ENCODE peak calls at places on chromosomes 13 and 19, in five cellular contexts. One of them, this sample, is unnamed.

GRCh38 chr13:37869756-37870488 is at the start of gene TRPC4:
- DNase-seq in adrenal gland: peak; percentile 12
- DNase-seq in CD4-positive, alpha-beta T cell: no peak
- DNase-seq in fibroblast of villous mesenchyme: peak; percentile 80
- DNase-seq in neural progenitor cell: peak; percentile 86
- DNase-seq in this sample: peak; percentile 10

GRCh38 chr19:5801796-5802616 is 2.9 kb upstream of the NRTN start:
- DNase-seq in adrenal gland: no peak
- DNase-seq in CD4-positive, alpha-beta T cell: no peak
- DNase-seq in fibroblast of villous mesenchyme: peak; percentile 58
- DNase-seq in neural progenitor cell: peak; percentile 91
- DNase-seq in this sample: no peak

GRCh38 chr19:31656507-31656906 is 307.3 kb upstream of the TSHZ3 start:
- DNase-seq in adrenal gland: no peak
- DNase-seq in CD4-positive, alpha-beta T cell: no peak
- DNase-seq in fibroblast of villous mesenchyme: no peak
- DNase-seq in neural progenitor cell: no peak
- DNase-seq in this sample: no peak

GRCh38 chr13:74562381-74562780 is 428.2 kb upstream of the KLF12 start:
- DNase-seq in adrenal gland: no peak
- DNase-seq in CD4-positive, alpha-beta T cell: no peak
- DNase-seq in fibroblast of villous mesenchyme: no peak
- DNase-seq in neural progenitor cell: no peak
- DNase-seq in this sample: no peak

GRCh38 chr13:35866801-35867200 is 264.4 kb downstream of the DCLK1 start:
- DNase-seq in adrenal gland: no peak
- DNase-seq in CD4-positive, alpha-beta T cell: no peak
- DNase-seq in fibroblast of villous mesenchyme: no peak
- DNase-seq in neural progenitor cell: no peak
- DNase-seq in this sample: no peak

GRCh38 chr19:15296353-15296752 is 36.0 kb downstream of the BRD4 start:
- DNase-seq in adrenal gland: no peak
- DNase-seq in CD4-positive, alpha-beta T cell: no peak
- DNase-seq in fibroblast of villous mesenchyme: peak; percentile 56
- DNase-seq in neural progenitor cell: no peak
- DNase-seq in this sample: no peak

GRCh38 chr19:29506619-29506911 is 19.2 kb upstream of the VSTM2B start:
- DNase-seq in adrenal gland: no peak
- DNase-seq in CD4-positive, alpha-beta T cell: no peak
- DNase-seq in fibroblast of villous mesenchyme: no peak
- DNase-seq in neural progenitor cell: no peak
- DNase-seq in this sample: no peak

GRCh38 chr19:46492841-46493235 is 2.8 kb downstream of the PNMA8B start:
- DNase-seq in adrenal gland: peak; percentile 67
- DNase-seq in CD4-positive, alpha-beta T cell: no peak
- DNase-seq in fibroblast of villous mesenchyme: no peak
- DNase-seq in neural progenitor cell: peak; percentile 32
- DNase-seq in this sample: no peak

GRCh38 chr13:48580886-48581285 is 48.0 kb upstream of the RCBTB2 start:
- DNase-seq in adrenal gland: no peak
- DNase-seq in CD4-positive, alpha-beta T cell: no peak
- DNase-seq in fibroblast of villous mesenchyme: no peak
- DNase-seq in neural progenitor cell: no peak
- DNase-seq in this sample: no peak

GRCh38 chr13:48579167-48579918 is 46.5 kb upstream of the RCBTB2 start:
- DNase-seq in adrenal gland: no peak
- DNase-seq in CD4-positive, alpha-beta T cell: no peak
- DNase-seq in fibroblast of villous mesenchyme: no peak
- DNase-seq in neural progenitor cell: no peak
- DNase-seq in this sample: peak; percentile 57

GRCh38 chr13:48580185-48580803 is 47.4 kb upstream of the RCBTB2 start:
- DNase-seq in adrenal gland: peak; percentile 70
- DNase-seq in CD4-positive, alpha-beta T cell: peak; percentile 71
- DNase-seq in fibroblast of villous mesenchyme: peak; percentile 73
- DNase-seq in neural progenitor cell: peak; percentile 74
- DNase-seq in this sample: peak; percentile 20

GRCh38 chr13:48576448-48576993 is 43.6 kb upstream of the RCBTB2 start:
- DNase-seq in adrenal gland: no peak
- DNase-seq in CD4-positive, alpha-beta T cell: no peak
- DNase-seq in fibroblast of villous mesenchyme: no peak
- DNase-seq in neural progenitor cell: no peak
- DNase-seq in this sample: no peak

DNA sequence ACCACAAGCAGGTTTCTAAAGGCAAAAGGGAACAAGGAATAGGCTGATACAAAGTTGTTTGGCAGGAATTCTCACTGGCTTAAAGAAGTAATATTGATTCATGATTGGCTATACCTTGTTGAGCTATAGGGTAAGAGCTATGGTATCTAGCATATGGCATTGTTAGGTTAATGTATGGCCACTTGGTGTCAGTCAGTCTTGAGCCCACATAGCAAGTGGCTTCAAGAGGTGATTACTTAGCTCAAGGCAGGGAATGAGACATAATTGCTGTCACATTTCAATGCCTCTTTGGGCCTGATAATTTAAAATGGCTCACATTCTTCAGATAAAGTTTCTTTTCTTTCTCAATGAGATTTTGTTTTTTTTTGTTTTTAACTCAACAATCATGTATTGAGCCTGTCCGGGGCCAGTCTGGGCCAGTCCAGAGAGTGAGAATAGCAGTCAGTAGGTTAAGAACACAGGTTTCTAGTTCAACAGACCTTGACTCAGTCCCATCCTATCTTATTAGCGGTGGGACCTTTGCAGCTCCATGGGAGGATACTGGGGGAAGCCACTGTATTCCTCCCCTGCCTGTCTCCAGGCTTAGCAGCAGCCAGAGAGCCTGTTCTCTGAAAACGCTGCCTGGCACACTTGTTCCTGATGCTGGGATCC is 45.8 kb upstream of the RCBTB2 start:
- DNase-seq in adrenal gland: no peak
- DNase-seq in CD4-positive, alpha-beta T cell: no peak
- DNase-seq in fibroblast of villous mesenchyme: no peak
- DNase-seq in neural progenitor cell: no peak
- DNase-seq in this sample: no peak
- TF ChIP-seq CTCF in adrenal gland: no peak
- TF ChIP-seq CTCF in CD4-positive, alpha-beta T cell: no peak
- TF ChIP-seq CTCF in fibroblast of villous mesenchyme: no peak
- TF ChIP-seq CTCF in neural progenitor cell: no peak
- TF ChIP-seq CTCF in this sample: no peak

DNA sequence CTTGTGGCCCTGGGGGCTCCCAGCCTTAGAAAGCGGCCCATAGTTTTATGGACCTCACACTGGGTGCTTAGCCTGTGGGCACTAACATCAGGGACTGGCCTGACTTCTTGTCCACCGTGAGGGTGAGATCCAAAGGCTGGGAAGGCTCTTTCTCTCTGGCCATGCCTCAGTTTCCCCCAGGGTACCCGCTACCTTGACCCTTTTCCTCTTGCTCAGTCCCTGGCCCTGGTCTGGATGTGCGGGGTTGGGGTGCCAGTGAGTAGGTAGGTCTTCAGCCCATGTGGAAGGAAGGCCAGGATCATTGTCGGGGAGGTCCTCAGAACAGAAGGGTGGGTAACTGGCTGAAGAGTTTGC is 1.6 kb upstream of the TMEM161A start:
- DNase-seq in adrenal gland: no peak
- DNase-seq in CD4-positive, alpha-beta T cell: no peak
- DNase-seq in fibroblast of villous mesenchyme: no peak
- DNase-seq in neural progenitor cell: no peak
- DNase-seq in this sample: no peak
- TF ChIP-seq CTCF in adrenal gland: no peak
- TF ChIP-seq CTCF in CD4-positive, alpha-beta T cell: peak; percentile 34
- TF ChIP-seq CTCF in fibroblast of villous mesenchyme: no peak
- TF ChIP-seq CTCF in neural progenitor cell: no peak
- TF ChIP-seq CTCF in this sample: no peak

GRCh38 chr13:76711515-76712182 is 174.6 kb downstream of the KCTD12 start:
- DNase-seq in adrenal gland: peak; percentile 29
- DNase-seq in CD4-positive, alpha-beta T cell: no peak
- DNase-seq in fibroblast of villous mesenchyme: peak; percentile 96
- DNase-seq in neural progenitor cell: no peak
- DNase-seq in this sample: no peak
- TF ChIP-seq CTCF in adrenal gland: no peak
- TF ChIP-seq CTCF in CD4-positive, alpha-beta T cell: no peak
- TF ChIP-seq CTCF in fibroblast of villous mesenchyme: no peak
- TF ChIP-seq CTCF in neural progenitor cell: no peak
- TF ChIP-seq CTCF in this sample: no peak

GRCh38 chr19:51639916-51640315 is 6.7 kb downstream of the SIGLEC14 start:
- DNase-seq in adrenal gland: no peak
- DNase-seq in CD4-positive, alpha-beta T cell: no peak
- DNase-seq in fibroblast of villous mesenchyme: no peak
- DNase-seq in neural progenitor cell: no peak
- DNase-seq in this sample: no peak

GRCh38 chr19:51640371-51640770 is 6.3 kb downstream of the SIGLEC14 start:
- DNase-seq in adrenal gland: no peak
- DNase-seq in CD4-positive, alpha-beta T cell: no peak
- DNase-seq in fibroblast of villous mesenchyme: no peak
- DNase-seq in neural progenitor cell: no peak
- DNase-seq in this sample: no peak

GRCh38 chr19:51641648-51642047 is 5.0 kb downstream of the SIGLEC14 start:
- DNase-seq in adrenal gland: no peak
- DNase-seq in CD4-positive, alpha-beta T cell: no peak
- DNase-seq in fibroblast of villous mesenchyme: no peak
- DNase-seq in neural progenitor cell: no peak
- DNase-seq in this sample: no peak

GRCh38 chr19:51632126-51632525 is 1.9 kb upstream of the SIGLEC5 start:
- DNase-seq in adrenal gland: no peak
- DNase-seq in CD4-positive, alpha-beta T cell: no peak
- DNase-seq in fibroblast of villous mesenchyme: no peak
- DNase-seq in neural progenitor cell: no peak
- DNase-seq in this sample: no peak

DNA sequence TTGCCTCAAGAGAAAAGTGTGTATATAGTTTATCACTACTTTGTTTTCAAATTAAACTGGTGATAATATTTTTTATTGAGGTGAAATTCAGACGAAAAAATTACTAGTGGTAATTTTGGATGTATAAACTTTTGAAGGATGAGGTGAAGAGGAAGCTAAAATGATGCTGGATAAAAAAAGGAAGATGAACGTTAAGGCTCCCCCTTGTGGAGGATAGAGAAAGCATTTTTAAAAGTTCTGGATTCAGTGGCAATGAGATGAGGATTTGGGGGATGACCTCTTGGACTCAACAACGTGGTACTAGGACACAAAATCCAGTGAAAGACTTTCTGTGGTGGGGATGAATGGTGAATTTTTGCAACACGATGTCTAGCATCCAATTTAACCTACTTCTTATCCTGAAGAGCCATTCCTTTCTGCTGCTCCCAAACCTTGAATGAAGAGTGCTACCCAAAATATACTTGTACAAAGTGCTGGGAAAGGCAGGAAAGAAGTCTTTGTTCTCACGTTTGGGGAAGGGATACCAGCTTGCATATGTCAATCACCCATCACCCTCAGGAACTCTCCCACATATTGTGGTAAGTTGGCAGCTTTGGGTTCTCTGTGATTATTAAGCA is 7.3 kb upstream of the SIGLEC5 start:
- DNase-seq in adrenal gland: no peak
- DNase-seq in CD4-positive, alpha-beta T cell: no peak
- DNase-seq in fibroblast of villous mesenchyme: no peak
- DNase-seq in neural progenitor cell: no peak
- DNase-seq in this sample: no peak
- TF ChIP-seq CTCF in adrenal gland: no peak
- TF ChIP-seq CTCF in CD4-positive, alpha-beta T cell: peak; percentile 57
- TF ChIP-seq CTCF in fibroblast of villous mesenchyme: peak; percentile 41
- TF ChIP-seq CTCF in neural progenitor cell: peak; percentile 49
- TF ChIP-seq CTCF in this sample: peak; percentile 49

GRCh38 chr19:11735375-11735774 is 3.4 kb downstream of the ZNF823 start:
- DNase-seq in adrenal gland: no peak
- DNase-seq in CD4-positive, alpha-beta T cell: no peak
- DNase-seq in fibroblast of villous mesenchyme: no peak
- DNase-seq in neural progenitor cell: no peak
- DNase-seq in this sample: no peak

GRCh38 chr19:11736696-11737095 is 2.0 kb downstream of the ZNF823 start:
- DNase-seq in adrenal gland: peak; percentile 33
- DNase-seq in CD4-positive, alpha-beta T cell: no peak
- DNase-seq in fibroblast of villous mesenchyme: peak; percentile 46
- DNase-seq in neural progenitor cell: no peak
- DNase-seq in this sample: peak; percentile 57

GRCh38 chr19:11738746-11739620 is at the start of gene ZNF823:
- DNase-seq in adrenal gland: peak; percentile 100
- DNase-seq in CD4-positive, alpha-beta T cell: peak; percentile 98
- DNase-seq in fibroblast of villous mesenchyme: peak; percentile 98
- DNase-seq in neural progenitor cell: peak; percentile 99
- DNase-seq in this sample: peak; percentile 95

DNA sequence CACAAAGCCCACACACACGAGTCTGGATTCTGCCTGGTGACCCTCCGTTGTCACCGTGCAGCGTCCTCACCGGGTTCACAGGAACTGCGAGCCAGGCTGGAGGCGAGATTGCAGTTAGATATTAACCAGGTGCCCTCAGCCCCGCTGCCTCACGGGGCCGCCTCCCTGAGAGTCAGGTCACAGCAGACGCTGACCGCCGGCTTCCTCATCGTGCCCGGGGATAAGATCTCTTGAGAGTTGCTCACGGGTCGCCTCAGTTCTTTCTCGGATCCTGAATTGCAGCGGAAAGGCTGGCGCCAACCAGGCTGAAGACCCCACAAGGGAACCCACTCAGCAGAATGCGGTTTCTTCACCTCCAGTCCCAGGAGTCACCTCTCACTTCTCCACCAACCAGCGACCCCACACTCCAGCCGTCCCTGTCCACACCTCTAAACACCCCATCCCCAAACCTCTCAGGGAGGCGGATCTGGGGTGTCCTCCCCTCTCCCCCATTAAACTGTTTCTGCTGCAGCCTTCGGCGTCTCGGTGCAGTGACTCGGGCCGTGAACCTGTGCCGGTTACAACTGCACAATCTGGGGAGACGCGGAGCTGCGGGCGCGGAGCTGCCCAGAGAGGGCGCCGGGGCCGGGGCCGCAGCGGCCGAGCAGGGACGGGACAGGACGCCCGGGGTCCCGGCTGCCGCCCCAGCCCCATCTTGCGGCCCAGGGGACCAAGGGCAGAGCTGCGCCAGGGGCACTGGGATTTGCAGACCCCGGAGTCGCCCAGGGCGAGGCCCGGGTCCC is 591 bp downstream of the ZNF823 start:
- DNase-seq in adrenal gland: peak; percentile 57
- DNase-seq in CD4-positive, alpha-beta T cell: peak; percentile 22
- DNase-seq in fibroblast of villous mesenchyme: peak; percentile 50
- DNase-seq in neural progenitor cell: peak; percentile 71
- DNase-seq in this sample: peak; percentile 50
- TF ChIP-seq CTCF in adrenal gland: no peak
- TF ChIP-seq CTCF in CD4-positive, alpha-beta T cell: no peak
- TF ChIP-seq CTCF in fibroblast of villous mesenchyme: peak; percentile 9
- TF ChIP-seq CTCF in neural progenitor cell: peak; percentile 28
- TF ChIP-seq CTCF in this sample: peak; percentile 22

This sample was measured in GM10248.